ENCODE peak calls at places on chromosomes 12 and 14, in eight cellular contexts. I is tibial artery, D is Daoy, X is occipital lobe, G is T-helper 1 cell, L is COR-L47, J is activated T-cell treated with anti-CD3 and anti-CD28 coated beads for 24 hours, N is GM12892. S is an unnamed sample.
A peak's percentile ranks its signal among the peaks of the same experiment; 100 is the strongest.

GRCh38 chr12:116389990-116390655 is 112.6 kb upstream of the MED13L start:
- DNase-seq in I (no peak), D (peak; percentile 92), X (no peak), G (no peak), L (no peak), J (no peak), N (no peak), S (no peak)

GRCh38 chr14:101734241-101734847 is 27.2 kb upstream of the PPP2R5C start:
- DNase-seq in I (no peak), D (no peak), X (no peak), G (no peak), L (no peak), J (no peak), N (no peak), S (peak; percentile 64)

GRCh38 chr14:59224341-59224740 is 35.9 kb downstream of the DAAM1 start:
- DNase-seq in I (no peak), D (no peak), X (no peak), G (no peak), L (no peak), J (no peak), N (no peak), S (no peak)

GRCh38 chr12:88703790-88704189 is 123.5 kb upstream of the KITLG start:
- DNase-seq in I (no peak), D (no peak), X (no peak), G (no peak), L (no peak), J (no peak), N (no peak), S (no peak)

GRCh38 chr12:47141459-47141858 is 61.7 kb upstream of the AMIGO2 start:
- DNase-seq in I (no peak), D (no peak), X (no peak), G (no peak), L (no peak), J (no peak), N (no peak), S (no peak)

GRCh38 chr12:94941440-94941862 is 62.0 kb downstream of the NDUFA12 start:
- DNase-seq in I (peak; percentile 67), D (peak; percentile 62), X (no peak), G (peak; percentile 19), L (no peak), J (peak; percentile 32), N (no peak), S (peak; percentile 76)

GRCh38 chr12:15152456-15152855 is 68.8 kb downstream of the RERG start:
- DNase-seq in I (peak; percentile 77), D (no peak), X (no peak), G (no peak), L (no peak), J (no peak), N (no peak), S (no peak)

GRCh38 chr14:49945448-49946319 is 52.8 kb downstream of the ARF6 start:
- DNase-seq in I (peak; percentile 44), D (no peak), X (no peak), G (no peak), L (no peak), J (no peak), N (no peak), S (no peak)

GRCh38 chr12:11959117-11959823 is 111.5 kb upstream of the BCL2L14 start:
- DNase-seq in I (no peak), D (peak; percentile 33), X (no peak), G (no peak), L (no peak), J (no peak), N (no peak), S (no peak)

GRCh38 chr12:100398307-100398706 is 41.4 kb downstream of the SLC17A8 start:
- DNase-seq in I (no peak), D (no peak), X (no peak), G (no peak), L (no peak), J (no peak), N (no peak), S (no peak)

GRCh38 chr12:67742461-67742860 is 93.9 kb downstream of the DYRK2 start:
- DNase-seq in I (no peak), D (no peak), X (no peak), G (no peak), L (no peak), J (no peak), N (no peak), S (no peak)

GRCh38 chr14:59278111-59278510 is 89.6 kb downstream of the DAAM1 start:
- DNase-seq in I (no peak), D (peak; percentile 89), X (no peak), G (no peak), L (no peak), J (no peak), N (no peak), S (no peak)

GRCh38 chr12:64059685-64060084 is 162.4 kb downstream of the KICS2 start:
- DNase-seq in I (no peak), D (no peak), X (no peak), G (no peak), L (no peak), J (no peak), N (no peak), S (no peak)

GRCh38 chr12:12336049-12336411 is 14.0 kb downstream of the MANSC1 start:
- DNase-seq in I (no peak), D (peak; percentile 27), X (no peak), G (no peak), L (no peak), J (no peak), N (no peak), S (no peak)

GRCh38 chr12:105206686-105207374 is 29.1 kb downstream of the APPL2 start:
- DNase-seq in I (no peak), D (no peak), X (no peak), G (no peak), L (no peak), J (no peak), N (no peak), S (no peak)

GRCh38 chr14:59221558-59221957 is 33.1 kb downstream of the DAAM1 start:
- DNase-seq in I (no peak), D (no peak), X (no peak), G (no peak), L (no peak), J (no peak), N (no peak), S (no peak)

GRCh38 chr12:49808686-49809368 is 19.4 kb downstream of the NCKAP5L start:
- DNase-seq in I (peak; percentile 79), D (no peak), X (no peak), G (no peak), L (no peak), J (no peak), N (no peak), S (no peak)

GRCh38 chr12:100908501-100908900 is 113.9 kb downstream of the ANO4 start:
- DNase-seq in I (no peak), D (no peak), X (no peak), G (no peak), L (no peak), J (no peak), N (no peak), S (no peak)

S was measured in coronary artery.